ENCODE peak calls at places on chromosomes 3 and 15, in five cellular contexts. Y, J, T, W and M are unnamed samples.
A peak's percentile ranks its signal among the peaks of the same experiment; 100 is the strongest.

GRCh38 chr15:52558196-52558595 is 10.6 kb downstream of the ARPP19 start:
- DNase-seq in W (no peak), T (no peak), J (no peak), Y (no peak), M (no peak)

GRCh38 chr3:188194327-188194726 is 40.4 kb downstream of the LPP start:
- DNase-seq in Y (no peak), J (no peak), W (no peak), T (no peak), M (no peak)

GRCh38 chr15:79467865-79468586 is 35.9 kb downstream of the MINAR1 start:
- DNase-seq in W (no peak), J (no peak), T (no peak), Y (no peak), M (no peak)

GRCh38 chr3:88307666-88308065 is 157.9 kb downstream of the C3orf38 start:
- DNase-seq in Y (no peak), T (no peak), W (no peak), J (no peak), M (no peak)

GRCh38 chr15:52681441-52681840 is 2.3 kb upstream of the ATOSA start:
- DNase-seq in W (no peak), T (no peak), J (no peak), Y (no peak), M (no peak)

GRCh38 chr3:71010731-71011455 is 572.6 kb downstream of the FOXP1 start:
- DNase-seq in Y (no peak), T (peak; percentile 42), W (no peak), J (no peak), M (no peak)

GRCh38 chr3:128217702-128218475 is 64.6 kb downstream of the EEFSEC start:
- DNase-seq in Y (no peak), T (no peak), W (no peak), J (no peak), M (no peak)

GRCh38 chr3:180011927-180012326 is 24.8 kb downstream of the PEX5L start:
- DNase-seq in W (no peak), J (no peak), T (no peak), Y (no peak), M (no peak)

GRCh38 chr3:32340039-32340438 is 51.6 kb upstream of the CMTM7 start:
- DNase-seq in Y (peak; percentile 54), W (no peak), T (no peak), J (no peak), M (peak; percentile 48)

GRCh38 chr15:75112278-75112847 is 89.0 kb downstream of the PPCDC start:
- DNase-seq in T (no peak), J (no peak), W (no peak), Y (no peak), M (no peak)

GRCh38 chr3:148150141-148150540 is 547.6 kb upstream of the AGTR1 start:
- DNase-seq in Y (no peak), J (no peak), W (no peak), T (no peak), M (no peak)

GRCh38 chr3:47617061-47618010 is 38.7 kb upstream of the CSPG5 start:
- DNase-seq in J (no peak), T (no peak), Y (no peak), W (no peak), M (peak; percentile 23)

GRCh38 chr3:61729235-61729634 is 167.9 kb downstream of the PTPRG start:
- DNase-seq in Y (no peak), T (no peak), W (no peak), J (no peak), M (no peak)

GRCh38 chr15:74500401-74500800 is 39.4 kb upstream of the UBL7 start:
- DNase-seq in W (no peak), T (no peak), J (no peak), Y (peak; percentile 4), M (no peak)

DNA sequence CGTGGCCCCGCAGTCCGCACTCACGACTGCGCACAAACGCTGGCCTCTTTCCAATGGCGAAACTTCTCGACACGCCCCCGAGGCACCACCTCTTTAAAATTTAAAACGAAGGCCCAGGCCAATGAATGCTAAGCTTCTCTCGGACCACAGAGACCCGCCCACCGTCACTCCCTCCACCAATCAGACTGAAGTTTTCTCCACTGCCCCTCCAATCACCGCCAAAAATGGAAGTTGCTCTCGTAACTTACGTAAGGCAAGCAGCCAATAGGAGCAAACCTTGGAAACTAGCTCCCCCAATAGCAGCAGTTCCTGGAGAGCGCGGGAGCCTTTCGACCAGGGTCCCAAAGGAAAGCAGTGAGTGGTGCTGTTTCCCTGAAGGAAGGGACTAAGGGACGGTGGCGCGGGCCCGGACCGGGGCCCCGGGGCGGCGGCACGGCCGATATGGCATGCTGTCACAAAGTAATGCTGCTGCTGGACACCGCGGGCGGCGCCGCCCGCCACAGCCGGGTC is at the start of gene TICRR:
- DNase-seq in W (peak; percentile 89), T (peak; percentile 99), J (peak; percentile 96), Y (peak; percentile 98), M (peak; percentile 98)
- TF ChIP-seq POLR2A in W (no peak), T (no peak), J (no peak), Y (no peak), M (peak; percentile 10)

DNA sequence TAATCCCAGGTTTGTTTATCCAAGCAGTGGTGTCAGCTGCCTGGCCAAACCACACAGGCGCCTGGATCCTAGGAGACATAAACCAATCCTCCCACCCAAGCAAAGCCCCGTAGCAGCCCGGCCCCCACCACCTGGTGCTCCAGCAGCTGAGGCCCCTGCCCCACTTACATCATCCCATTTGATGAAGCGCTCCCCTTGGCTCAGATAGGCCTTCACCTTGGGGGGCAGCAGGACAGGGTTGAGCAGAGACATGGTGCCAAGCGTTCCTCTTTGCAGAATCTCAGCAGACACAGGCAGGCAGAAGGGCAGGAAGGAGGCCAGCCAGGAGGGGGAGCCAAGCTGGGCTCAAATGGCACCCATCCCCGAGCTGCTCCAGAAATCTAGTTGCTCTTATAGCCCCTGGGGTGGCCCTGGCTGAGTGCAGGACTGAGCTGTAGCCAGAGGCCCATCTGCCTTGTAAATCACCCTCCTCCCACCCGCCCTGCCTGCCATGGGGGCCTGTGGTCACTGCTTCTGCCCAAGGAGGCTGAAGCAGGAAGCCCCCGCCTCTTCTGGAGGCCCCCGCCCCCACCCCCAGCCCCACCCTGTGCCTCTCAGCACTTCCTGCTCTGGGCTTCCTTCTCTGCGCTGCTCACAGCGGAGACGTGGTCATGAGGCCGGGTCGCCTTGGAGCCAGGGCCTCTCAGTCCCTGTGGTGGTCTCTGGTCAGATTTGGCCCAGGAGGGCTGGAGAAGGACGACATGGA is at the start of gene PLCB2:
- DNase-seq in J (no peak), W (no peak), T (no peak), Y (peak; percentile 82), M (no peak)
- TF ChIP-seq POLR2A in J (no peak), W (no peak), T (no peak), Y (no peak), M (no peak)

GRCh38 chr3:10010546-10011465 is 15.4 kb upstream of the FANCD2 start:
- DNase-seq in J (peak; percentile 99), Y (peak; percentile 98), T (peak; percentile 99), W (peak; percentile 91), M (peak; percentile 97)
- TF ChIP-seq POLR2A in J (no peak), Y (peak; percentile 23), T (no peak), W (peak; percentile 48), M (peak; percentile 71)

GRCh38 chr15:70100495-70101331 is 3.0 kb upstream of the TLE3 start:
- DNase-seq in Y (peak; percentile 83), W (no peak), T (no peak), J (peak; percentile 63), M (no peak)
- TF ChIP-seq POLR2A in Y (no peak), W (no peak), T (no peak), J (no peak), M (no peak)

GRCh38 chr3:168001244-168001643 is 94.5 kb downstream of the GOLIM4 start:
- DNase-seq in W (no peak), J (no peak), Y (no peak), T (no peak), M (no peak)
- TF ChIP-seq POLR2A in W (no peak), J (no peak), Y (no peak), T (no peak), M (no peak)